ENCODE peak calls at places on chromosomes 6 and 20, in ten cellular contexts. M is NCI-H82; F is stimulated activated CD4-positive, alpha-beta T cell treated with anti-CD3 and anti-CD28 coated beads, Interleukin-4, amount 100 ng/mL, for 24 hours; V is neural crest cell; C is NCI-H2081; D is foreskin fibroblast; Q is T-helper 9 cell; H is foreskin keratinocyte; W is fibroblast of mammary gland; N is WERI-Rb-1. T is an unnamed sample.

GRCh38 chr6:142946181-142946923 is 1.4 kb upstream of the HIVEP2 start:
- DNase-seq in M (peak), F (peak), V (peak), C (peak), D (peak), Q (peak), H (peak), W (peak), N (peak), T (peak)

GRCh38 chr20:20253039-20253743 is 114.7 kb upstream of the INSM1 start:
- DNase-seq in M (no peak), F (no peak), V (no peak), C (no peak), D (no peak), Q (no peak), H (no peak), W (no peak), N (no peak), T (no peak)

GRCh38 chr20:1952737-1953530 is 40.9 kb downstream of the PDYN start:
- DNase-seq in M (no peak), F (no peak), V (no peak), C (peak), D (no peak), Q (no peak), H (no peak), W (no peak), N (no peak), T (peak)

GRCh38 chr6:113833537-113833936 is 23.6 kb upstream of the MARCKS start:
- DNase-seq in M (no peak), F (no peak), V (no peak), C (no peak), D (peak), Q (no peak), H (peak), W (peak), N (no peak), T (no peak)

GRCh38 chr20:48709292-48709691 is 118.5 kb downstream of the PREX1 start:
- DNase-seq in M (no peak), F (no peak), V (no peak), C (no peak), D (no peak), Q (no peak), H (no peak), W (no peak), N (no peak), T (no peak)

GRCh38 chr6:52640170-52640569 is 30.7 kb upstream of the TMEM14A start:
- DNase-seq in M (no peak), F (no peak), V (peak), C (peak), D (peak), Q (no peak), H (peak), W (peak), N (no peak), T (peak)

GRCh38 chr20:9945406-9945805 is 89.4 kb upstream of the ANKEF1 start:
- DNase-seq in M (no peak), F (no peak), V (no peak), C (no peak), D (peak), Q (no peak), H (peak), W (peak), N (peak), T (peak)

GRCh38 chr20:43446361-43446879 is 11.3 kb upstream of the SRSF6 start:
- DNase-seq in M (no peak), F (no peak), V (no peak), C (no peak), D (peak), Q (no peak), H (peak), W (peak), N (no peak), T (no peak)

GRCh38 chr20:16918366-16918765 is 170.2 kb downstream of the OTOR start:
- DNase-seq in M (no peak), F (no peak), V (no peak), C (no peak), D (no peak), Q (no peak), H (no peak), W (no peak), N (no peak), T (no peak)

T was measured in NCI-H69.